ENCODE peak calls at places on chromosomes 13 and 19, in four cellular contexts. L is H9, N is fibroblast of lung, Z is HepG2. J is an unnamed sample. For H3K4me1 and H4K20me1, the result is how much of the 10 kb centered on the place peaks cover.

GRCh38 chr13:99357149-99357596 is 50.0 kb upstream of the GPR183 start:
- DNase-seq in L (no peak), N (peak), Z (no peak), J (no peak)

GRCh38 chr19:28023064-28023463 is 1189.9 kb downstream of the UQCRFS1 start:
- DNase-seq in L (no peak), N (no peak), Z (no peak), J (no peak)

GRCh38 chr13:99505814-99506269 is 4.6 kb downstream of the TM9SF2 start:
- DNase-seq in L (no peak), N (peak), Z (no peak), J (no peak)

GRCh38 chr19:50377051-50377441 is 789 bp downstream of the NR1H2 start:
- DNase-seq in L (no peak), N (no peak), Z (peak), J (peak)

GRCh38 chr13:113736258-113736731 is 22.7 kb upstream of the TMEM255B start:
- DNase-seq in L (no peak), N (no peak), Z (peak), J (no peak)

GRCh38 chr13:101399365-101399764 is 16.9 kb downstream of the NALCN start:
- DNase-seq in L (no peak), N (no peak), Z (no peak), J (no peak)

GRCh38 chr13:47306991-47307390 is 410.1 kb upstream of the HTR2A start:
- DNase-seq in L (no peak), N (peak), Z (no peak), J (no peak)

GRCh38 chr19:3178377-3178972 is at the start of gene S1PR4:
- DNase-seq in L (peak), N (no peak), Z (no peak), J (no peak)

GRCh38 chr19:50362656-50363424 is 2.6 kb downstream of the NAPSA start:
- DNase-seq in L (no peak), N (no peak), Z (no peak), J (no peak)

GRCh38 chr19:2189880-2190279 is 26.1 kb downstream of the DOT1L start:
- DNase-seq in L (no peak), N (no peak), Z (no peak), J (no peak)

GRCh38 chr13:36981156-36981743 is 17.9 kb downstream of the ALG5 start:
- DNase-seq in L (no peak), N (peak), Z (peak), J (peak)

GRCh38 chr19:45468159-45468651 is 409 bp downstream of the FOSB start:
- DNase-seq in L (no peak), N (no peak), Z (no peak), J (no peak)

GRCh38 chr13:109271991-109272454 is 514.4 kb downstream of the IRS2 start:
- DNase-seq in L (no peak), N (peak), Z (no peak), J (no peak)

GRCh38 chr13:62696490-62696889 is 1280.8 kb upstream of the PCDH20 start:
- DNase-seq in L (no peak), N (no peak), Z (no peak), J (no peak)

GRCh38 chr13:31009166-31009565 is 76.7 kb downstream of the TEX26 start:
- DNase-seq in L (no peak), N (no peak), Z (no peak), J (no peak)

GRCh38 chr13:96020941-96021340 is 32.3 kb downstream of the UGGT2 start:
- DNase-seq in L (no peak), N (no peak), Z (peak), J (no peak)

GRCh38 chr13:43014162-43014561 is 9.2 kb upstream of the DNAJC15 start:
- DNase-seq in L (no peak), N (no peak), Z (no peak), J (no peak)

GRCh38 chr19:49117677-49118564 is 1.0 kb downstream of the C19orf73 start:
- DNase-seq in L (no peak), N (no peak), Z (no peak), J (no peak)

GRCh38 chr19:16335226-16335625 is 10.6 kb downstream of the KLF2 start:
- DNase-seq in L (no peak), N (no peak), Z (no peak), J (no peak)

GRCh38 chr19:9885077-9885552 is 50.0 kb downstream of the PIN1 start:
- DNase-seq in L (no peak), N (peak), Z (no peak), J (peak)

GRCh38 chr13:102117175-102117830 is 284.5 kb downstream of the FGF14 start:
- DNase-seq in L (no peak), N (peak), Z (no peak), J (no peak)

GRCh38 chr19:37564624-37565369 is 29.8 kb downstream of the ZNF571 start:
- DNase-seq in L (no peak), N (peak), Z (no peak), J (peak)

GRCh38 chr19:3983542-3983914 is 1.7 kb downstream of the EEF2 start:
- DNase-seq in L (no peak), N (no peak), Z (no peak), J (no peak)

GRCh38 chr13:105165449-105166125 is 1369.9 kb downstream of the EFNB2 start:
- DNase-seq in L (no peak), N (no peak), Z (no peak), J (no peak)

GRCh38 chr13:94702181-94703041 is 9.9 kb downstream of the SOX21 start:
- DNase-seq in L (no peak), N (no peak), Z (no peak), J (peak)

GRCh38 chr13:94701313-94702180 is 10.8 kb downstream of the SOX21 start:
- DNase-seq in L (peak), N (no peak), Z (no peak), J (peak)

GRCh38 chr13:94703721-94704314 is 8.5 kb downstream of the SOX21 start:
- DNase-seq in L (no peak), N (no peak), Z (no peak), J (peak)

GRCh38 chr13:94704347-94705080 is 7.8 kb downstream of the SOX21 start:
- DNase-seq in L (peak), N (no peak), Z (no peak), J (peak)

GRCh38 chr13:94703271-94703670 is 9.1 kb downstream of the SOX21 start:
- DNase-seq in L (peak), N (no peak), Z (no peak), J (peak)
- TF ChIP-seq CTCF in L (no peak), N (no peak), Z (no peak), J (no peak)

GRCh38 chr19:14553042-14553938 is 18.6 kb downstream of the NDUFB7 start:
- DNase-seq in L (peak), N (no peak), Z (no peak), J (no peak)
- H3K4me1 ChIP-seq in L (under half), N (under half), Z (half or more), J (under half)

GRCh38 chr13:111228262-111229144 is 91.9 kb upstream of the TEX29 start:
- DNase-seq in L (no peak), N (peak), Z (no peak), J (no peak)

GRCh38 chr13:111225184-111225583 is 95.3 kb upstream of the TEX29 start:
- DNase-seq in L (no peak), N (no peak), Z (no peak), J (no peak)

GRCh38 chr13:111227405-111227804 is 93.0 kb upstream of the TEX29 start:
- DNase-seq in L (no peak), N (peak), Z (no peak), J (no peak)

GRCh38 chr13:111230385-111230930 is 90.0 kb upstream of the TEX29 start:
- DNase-seq in L (no peak), N (no peak), Z (no peak), J (no peak)

DNA sequence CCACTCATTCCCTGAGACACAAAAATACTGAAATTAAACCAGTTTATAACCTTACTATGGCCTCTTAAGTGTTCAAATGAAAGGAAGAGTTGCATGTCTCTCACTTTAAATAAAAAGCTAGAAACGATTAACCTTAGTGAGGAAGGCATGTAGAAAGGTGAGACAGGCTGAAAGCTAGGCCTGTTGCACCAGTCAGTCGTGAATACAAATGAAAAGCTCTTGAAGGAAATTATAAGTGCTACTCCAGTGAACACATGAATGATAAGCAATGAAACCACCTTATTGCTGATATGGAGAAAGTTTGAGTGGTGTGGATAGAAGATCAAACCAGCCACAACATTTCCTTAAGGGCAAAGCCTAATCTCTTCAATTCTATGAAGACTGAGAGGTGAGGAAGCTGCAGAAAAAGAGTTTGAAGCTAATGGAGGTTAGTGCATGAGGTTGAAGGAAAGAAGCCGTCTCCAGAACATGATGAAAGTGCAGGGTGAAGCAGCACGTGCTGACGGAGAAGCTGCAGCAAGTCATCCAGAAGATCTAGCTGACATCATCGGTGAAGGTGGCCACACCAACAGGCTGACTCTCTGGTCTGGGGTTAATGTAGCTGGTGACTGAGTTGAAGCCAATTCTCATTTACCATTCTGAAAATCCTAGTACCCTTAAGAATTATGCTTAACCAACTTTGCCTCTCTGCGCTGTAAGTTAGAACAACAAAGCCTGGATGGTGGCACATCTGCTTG is 94.5 kb upstream of the TEX29 start:
- DNase-seq in L (no peak), N (no peak), Z (no peak), J (no peak)
- H4K20me1 ChIP-seq in L (under half), N (under half), Z (under half), J (under half)

GRCh38 chr13:45807520-45808099 is 43.9 kb downstream of the SIAH3 start:
- DNase-seq in L (peak), N (peak), Z (peak), J (peak)
- TF ChIP-seq CTCF in L (peak), N (peak), Z (peak), J (peak)

GRCh38 chr19:5090780-5091575 is 122.1 kb downstream of the KDM4B start:
- DNase-seq in L (no peak), N (peak), Z (no peak), J (no peak)
- H3K4me1 ChIP-seq in L (under half), N (under half), Z (under half), J (under half)

GRCh38 chr19:18486746-18487145 is 35.1 kb downstream of the ELL start:
- DNase-seq in L (no peak), N (no peak), Z (no peak), J (no peak)
- H4K20me1 ChIP-seq in L (under half), N (under half), Z (half or more), J (under half)

GRCh38 chr13:44648392-44649117 is 72.4 kb upstream of the TSC22D1 start:
- DNase-seq in L (no peak), N (no peak), Z (peak), J (peak)
- TF ChIP-seq CTCF in L (peak), N (peak), Z (peak), J (peak)

DNA sequence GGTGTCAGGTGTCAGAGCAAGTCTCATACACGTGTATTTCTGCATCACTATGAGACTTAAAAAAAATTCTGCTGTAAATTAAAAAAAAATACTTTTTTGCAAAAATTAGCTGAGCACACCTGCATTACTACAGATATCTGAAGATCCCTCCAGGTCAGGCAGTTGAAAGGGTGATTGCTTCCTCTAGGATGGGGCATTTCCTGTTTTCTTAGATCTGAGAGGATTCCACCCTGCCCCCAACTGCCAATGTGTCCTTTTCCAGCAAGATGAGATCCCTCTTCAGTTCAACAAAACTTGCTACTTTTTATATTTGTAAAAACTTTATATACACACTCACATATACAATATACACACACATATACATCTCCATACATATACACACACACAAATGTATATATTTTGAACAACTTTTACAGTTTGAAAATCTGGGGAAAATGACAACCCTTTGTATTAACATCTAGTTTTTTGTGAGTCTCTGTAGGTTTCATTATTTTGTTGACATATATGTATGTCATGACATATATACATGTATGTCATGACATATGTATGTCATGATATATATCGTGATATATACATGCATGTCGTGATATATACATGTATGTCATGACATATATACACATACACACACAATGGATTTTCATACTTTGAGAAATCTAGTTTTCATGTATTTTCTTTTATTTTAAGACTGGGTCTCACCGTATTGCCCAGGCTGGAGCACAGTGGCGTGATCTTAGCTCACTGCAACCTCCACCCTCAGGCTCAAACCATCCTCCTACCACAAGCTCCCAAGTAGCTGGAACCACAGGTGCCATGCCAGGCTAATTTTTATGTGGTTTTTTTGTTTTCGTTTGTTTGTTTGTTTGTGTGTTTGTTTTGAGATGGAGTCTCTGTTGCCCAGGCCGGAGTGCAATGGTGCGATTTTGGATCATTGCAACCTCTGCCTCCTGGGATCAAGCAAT is 17.8 kb downstream of the ZNF813 start:
- DNase-seq in L (no peak), N (no peak), Z (no peak), J (peak)
- H3K4me1 ChIP-seq in L (under half), N (under half), Z (under half), J (under half)